ENCODE peak calls at places on chromosome 22, in nine cellular contexts. One of them, this sample, is unnamed.

GRCh38 chr22:19483481-19484244 is 3.9 kb downstream of the CDC45 start:
- DNase-seq in GM12878: no peak
- DNase-seq in neural progenitor cell: no peak
- DNase-seq in MM.1S: no peak
- DNase-seq in H1: no peak
- DNase-seq in fibroblast of lung: no peak
- DNase-seq in H9: no peak
- DNase-seq in keratinocyte: no peak
- DNase-seq in IMR-90: peak; percentile 81
- DNase-seq in this sample: peak; percentile 75

GRCh38 chr22:23685205-23685784 is 5.5 kb upstream of the RGL4 start:
- DNase-seq in IMR-90: peak; percentile 33
- DNase-seq in H9: no peak
- DNase-seq in neural progenitor cell: no peak
- DNase-seq in fibroblast of lung: peak; percentile 31
- DNase-seq in GM12878: no peak
- DNase-seq in H1: no peak
- DNase-seq in MM.1S: no peak
- DNase-seq in keratinocyte: no peak
- DNase-seq in this sample: peak; percentile 32

GRCh38 chr22:30562391-30562790 is 12.1 kb downstream of the GAL3ST1 start:
- DNase-seq in H9: no peak
- DNase-seq in keratinocyte: peak; percentile 38
- DNase-seq in H1: no peak
- DNase-seq in IMR-90: no peak
- DNase-seq in neural progenitor cell: no peak
- DNase-seq in fibroblast of lung: no peak
- DNase-seq in GM12878: no peak
- DNase-seq in MM.1S: no peak
- DNase-seq in this sample: no peak

GRCh38 chr22:23786752-23787599 is at the start of gene SMARCB1:
- DNase-seq in fibroblast of lung: peak; percentile 92
- DNase-seq in neural progenitor cell: peak; percentile 95
- DNase-seq in keratinocyte: peak; percentile 25
- DNase-seq in GM12878: no peak
- DNase-seq in H1: peak; percentile 95
- DNase-seq in H9: peak; percentile 84
- DNase-seq in IMR-90: peak; percentile 91
- DNase-seq in MM.1S: peak; percentile 89
- DNase-seq in this sample: peak; percentile 99

GRCh38 chr22:45502215-45503070 is at the start of gene FBLN1:
- DNase-seq in keratinocyte: no peak
- DNase-seq in neural progenitor cell: peak; percentile 95
- DNase-seq in IMR-90: no peak
- DNase-seq in MM.1S: no peak
- DNase-seq in GM12878: no peak
- DNase-seq in fibroblast of lung: peak; percentile 35
- DNase-seq in H9: peak; percentile 74
- DNase-seq in H1: peak; percentile 86
- DNase-seq in this sample: peak; percentile 69

GRCh38 chr22:45271667-45272188 is 13.0 kb upstream of the UPK3A start:
- DNase-seq in H9: no peak
- DNase-seq in fibroblast of lung: no peak
- DNase-seq in neural progenitor cell: no peak
- DNase-seq in keratinocyte: no peak
- DNase-seq in H1: no peak
- DNase-seq in GM12878: no peak
- DNase-seq in MM.1S: no peak
- DNase-seq in IMR-90: no peak
- DNase-seq in this sample: peak; percentile 37

GRCh38 chr22:37309221-37310074 is 27.1 kb downstream of the CYTH4 start:
- DNase-seq in MM.1S: no peak
- DNase-seq in keratinocyte: no peak
- DNase-seq in IMR-90: no peak
- DNase-seq in H9: no peak
- DNase-seq in neural progenitor cell: no peak
- DNase-seq in fibroblast of lung: no peak
- DNase-seq in H1: no peak
- DNase-seq in GM12878: peak; percentile 55
- DNase-seq in this sample: no peak

GRCh38 chr22:37604875-37605274 is 3.8 kb upstream of the GGA1 start:
- DNase-seq in IMR-90: no peak
- DNase-seq in MM.1S: no peak
- DNase-seq in keratinocyte: no peak
- DNase-seq in neural progenitor cell: no peak
- DNase-seq in H9: no peak
- DNase-seq in GM12878: no peak
- DNase-seq in fibroblast of lung: no peak
- DNase-seq in H1: no peak
- DNase-seq in this sample: no peak

GRCh38 chr22:26751217-26751616 is 93.8 kb downstream of the MIAT start:
- DNase-seq in MM.1S: no peak
- DNase-seq in neural progenitor cell: peak; percentile 97
- DNase-seq in H1: peak; percentile 83
- DNase-seq in GM12878: no peak
- DNase-seq in keratinocyte: no peak
- DNase-seq in IMR-90: no peak
- DNase-seq in H9: peak; percentile 96
- DNase-seq in fibroblast of lung: peak; percentile 57
- DNase-seq in this sample: no peak

GRCh38 chr22:24695958-24696511 is 78.5 kb downstream of the PIWIL3 start:
- DNase-seq in MM.1S: peak; percentile 12
- DNase-seq in IMR-90: peak; percentile 69
- DNase-seq in GM12878: no peak
- DNase-seq in H9: peak; percentile 66
- DNase-seq in neural progenitor cell: peak; percentile 47
- DNase-seq in keratinocyte: no peak
- DNase-seq in fibroblast of lung: peak; percentile 15
- DNase-seq in H1: peak; percentile 70
- DNase-seq in this sample: no peak

GRCh38 chr22:29727248-29727551 is 7.4 kb downstream of the CABP7 start:
- DNase-seq in GM12878: no peak
- DNase-seq in keratinocyte: no peak
- DNase-seq in neural progenitor cell: peak; percentile 84
- DNase-seq in H1: peak; percentile 79
- DNase-seq in fibroblast of lung: no peak
- DNase-seq in MM.1S: peak; percentile 9
- DNase-seq in H9: peak; percentile 79
- DNase-seq in IMR-90: peak; percentile 32
- DNase-seq in this sample: peak; percentile 52

GRCh38 chr22:44026066-44026629 is 2.0 kb downstream of the PARVB start:
- DNase-seq in H9: no peak
- DNase-seq in MM.1S: no peak
- DNase-seq in neural progenitor cell: no peak
- DNase-seq in H1: no peak
- DNase-seq in GM12878: no peak
- DNase-seq in IMR-90: no peak
- DNase-seq in keratinocyte: no peak
- DNase-seq in fibroblast of lung: no peak
- DNase-seq in this sample: peak; percentile 79

GRCh38 chr22:18110194-18110943 is at the start of gene TUBA8:
- DNase-seq in neural progenitor cell: peak; percentile 72
- DNase-seq in fibroblast of lung: peak; percentile 53
- DNase-seq in IMR-90: peak; percentile 16
- DNase-seq in keratinocyte: no peak
- DNase-seq in GM12878: no peak
- DNase-seq in H1: peak; percentile 61
- DNase-seq in H9: peak; percentile 52
- DNase-seq in MM.1S: no peak
- DNase-seq in this sample: peak; percentile 75

GRCh38 chr22:45225732-45226560 is 14.7 kb downstream of the KIAA0930 start:
- DNase-seq in fibroblast of lung: no peak
- DNase-seq in keratinocyte: no peak
- DNase-seq in MM.1S: no peak
- DNase-seq in GM12878: no peak
- DNase-seq in H9: peak; percentile 29
- DNase-seq in IMR-90: peak; percentile 70
- DNase-seq in neural progenitor cell: no peak
- DNase-seq in H1: no peak
- DNase-seq in this sample: peak; percentile 72

GRCh38 chr22:20165913-20166312 is 15.1 kb upstream of the CCDC188 start:
- DNase-seq in IMR-90: no peak
- DNase-seq in H1: no peak
- DNase-seq in H9: no peak
- DNase-seq in keratinocyte: no peak
- DNase-seq in fibroblast of lung: no peak
- DNase-seq in MM.1S: no peak
- DNase-seq in GM12878: no peak
- DNase-seq in neural progenitor cell: no peak
- DNase-seq in this sample: no peak

GRCh38 chr22:20438066-20438677 is 547 bp upstream of the SCARF2 start:
- DNase-seq in keratinocyte: no peak
- DNase-seq in IMR-90: peak; percentile 45
- DNase-seq in H1: peak; percentile 80
- DNase-seq in MM.1S: no peak
- DNase-seq in GM12878: no peak
- DNase-seq in fibroblast of lung: peak; percentile 64
- DNase-seq in neural progenitor cell: peak; percentile 57
- DNase-seq in H9: peak; percentile 57
- DNase-seq in this sample: peak; percentile 58

DNA sequence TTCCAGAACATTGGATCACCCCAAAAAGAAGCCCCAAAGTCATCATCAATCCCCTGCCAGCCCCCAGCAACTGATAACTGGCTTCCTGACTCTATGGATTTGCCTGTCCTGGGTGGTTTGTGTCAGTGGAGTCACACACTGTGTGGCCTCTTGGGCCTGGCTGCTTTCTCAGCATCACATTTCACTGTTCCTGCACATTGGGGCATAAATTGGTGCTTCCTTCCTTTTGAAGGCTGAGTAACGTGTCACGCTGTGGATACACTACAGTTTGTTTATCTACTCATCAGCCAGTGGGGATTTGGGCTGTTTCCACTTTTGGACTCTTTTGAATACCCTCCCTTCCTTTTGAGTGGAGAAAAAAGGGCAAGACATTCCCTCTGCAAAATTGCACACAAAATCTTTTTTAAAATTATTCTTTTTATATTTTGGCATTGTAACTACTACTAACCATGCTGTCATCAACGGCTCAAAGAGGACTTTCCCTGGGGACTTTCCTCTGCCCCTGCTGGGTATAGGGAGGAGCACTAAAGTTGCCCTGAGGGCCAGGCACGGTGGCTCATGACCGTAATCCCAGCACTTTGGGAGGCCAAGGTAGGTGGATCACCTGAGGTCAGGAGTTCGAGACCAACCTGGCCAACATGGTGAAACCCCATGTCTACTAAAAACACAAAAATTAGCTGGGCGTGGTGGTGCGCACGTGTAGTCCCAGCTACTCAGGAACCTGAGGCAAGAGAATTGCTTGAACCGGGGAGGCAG is 7.8 kb upstream of the CELSR1 start:
- DNase-seq in H9: no peak
- DNase-seq in MM.1S: no peak
- DNase-seq in keratinocyte: no peak
- DNase-seq in IMR-90: peak; percentile 18
- DNase-seq in GM12878: peak; percentile 25
- DNase-seq in neural progenitor cell: no peak
- DNase-seq in fibroblast of lung: no peak
- DNase-seq in H1: no peak
- DNase-seq in this sample: peak; percentile 48
- H3K4me2 ChIP-seq in H9: no peak overlapping the region
- H3K4me2 ChIP-seq in MM.1S: no peak overlapping the region
- H3K4me2 ChIP-seq in keratinocyte: no peak overlapping the region
- H3K4me2 ChIP-seq in IMR-90: no peak overlapping the region
- H3K4me2 ChIP-seq in GM12878: no peak overlapping the region
- H3K4me2 ChIP-seq in neural progenitor cell: no peak overlapping the region
- H3K4me2 ChIP-seq in fibroblast of lung: no peak overlapping the region
- H3K4me2 ChIP-seq in H1: no peak overlapping the region
- H3K4me2 ChIP-seq in this sample: no peak overlapping the region

DNA sequence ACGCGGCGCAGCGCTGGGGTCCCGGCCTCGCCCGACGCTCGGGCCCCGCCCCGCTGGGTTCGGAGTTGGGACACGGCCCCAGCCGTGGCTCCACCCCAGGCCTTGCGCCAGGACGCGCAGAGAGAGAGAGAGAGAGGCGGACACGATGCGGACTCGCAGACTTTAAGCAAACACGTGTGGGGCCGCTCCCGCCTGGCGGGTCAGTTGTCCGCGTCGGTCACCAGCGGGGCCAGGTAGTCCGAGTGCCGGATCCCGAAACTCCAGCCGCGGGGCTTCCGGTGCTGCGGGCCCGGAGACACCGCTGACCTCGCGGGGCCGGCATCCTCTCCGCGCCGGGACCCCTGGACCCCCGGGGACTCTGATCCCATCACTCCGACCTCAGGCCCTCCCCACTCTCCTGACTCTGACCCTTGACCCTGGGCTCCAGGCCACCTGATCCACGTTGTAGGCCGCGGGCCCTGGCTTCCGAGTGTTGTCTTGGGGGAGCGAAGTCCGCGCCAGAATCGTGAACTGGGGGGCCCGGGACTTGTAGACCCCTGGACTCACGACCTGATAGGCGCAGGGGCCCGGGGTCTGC is 556 bp upstream of the TYMP start:
- DNase-seq in H1: peak; percentile 75
- DNase-seq in fibroblast of lung: peak; percentile 71
- DNase-seq in IMR-90: peak; percentile 44
- DNase-seq in GM12878: no peak
- DNase-seq in neural progenitor cell: peak; percentile 52
- DNase-seq in H9: peak; percentile 41
- DNase-seq in keratinocyte: no peak
- DNase-seq in MM.1S: peak; percentile 43
- DNase-seq in this sample: peak; percentile 90
- H3K9ac ChIP-seq in H1: no peak overlapping the region
- H3K9ac ChIP-seq in fibroblast of lung: peak overlapping the region; percentile 62
- H3K9ac ChIP-seq in IMR-90: no peak overlapping the region
- H3K9ac ChIP-seq in GM12878: peak overlapping the region; percentile 100
- H3K9ac ChIP-seq in neural progenitor cell: no peak overlapping the region
- H3K9ac ChIP-seq in H9: no peak overlapping the region
- H3K9ac ChIP-seq in keratinocyte: peak overlapping the region; percentile 90
- H3K9ac ChIP-seq in MM.1S: peak overlapping the region; percentile 71
- H3K9ac ChIP-seq in this sample: peak overlapping the region; percentile 95

GRCh38 chr22:40732996-40733292 is 53.7 kb downstream of the MCHR1 start:
- DNase-seq in keratinocyte: no peak
- DNase-seq in GM12878: no peak
- DNase-seq in H9: no peak
- DNase-seq in MM.1S: no peak
- DNase-seq in H1: no peak
- DNase-seq in IMR-90: no peak
- DNase-seq in fibroblast of lung: no peak
- DNase-seq in neural progenitor cell: no peak
- DNase-seq in this sample: no peak
- H3K4me2 ChIP-seq in keratinocyte: peak overlapping the region; percentile 17
- H3K4me2 ChIP-seq in GM12878: no peak overlapping the region
- H3K4me2 ChIP-seq in H9: no peak overlapping the region
- H3K4me2 ChIP-seq in MM.1S: no peak overlapping the region
- H3K4me2 ChIP-seq in H1: no peak overlapping the region
- H3K4me2 ChIP-seq in IMR-90: no peak overlapping the region
- H3K4me2 ChIP-seq in fibroblast of lung: no peak overlapping the region
- H3K4me2 ChIP-seq in neural progenitor cell: no peak overlapping the region
- H3K4me2 ChIP-seq in this sample: no peak overlapping the region

DNA sequence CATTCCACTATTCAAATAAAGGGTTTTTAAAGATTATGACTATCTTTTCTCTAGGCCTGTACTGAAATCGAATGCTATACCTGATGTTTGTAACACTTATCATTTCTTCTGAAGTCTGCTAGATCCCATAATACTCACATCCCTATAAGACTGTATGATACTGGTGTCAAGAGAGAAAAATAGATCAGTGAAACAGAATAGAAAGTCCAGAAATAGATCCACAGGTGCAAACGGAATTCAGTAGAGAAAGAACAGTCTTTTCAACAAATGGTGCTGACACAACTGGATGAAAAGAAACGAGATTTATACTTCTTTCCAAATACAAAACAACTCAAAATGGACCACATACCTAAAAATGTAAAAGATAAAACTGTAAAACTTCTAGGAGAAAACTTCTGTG is 143.2 kb downstream of the APOL5 start:
- DNase-seq in IMR-90: no peak
- DNase-seq in GM12878: no peak
- DNase-seq in fibroblast of lung: no peak
- DNase-seq in H1: no peak
- DNase-seq in MM.1S: peak; percentile 81
- DNase-seq in H9: no peak
- DNase-seq in keratinocyte: no peak
- DNase-seq in neural progenitor cell: no peak
- DNase-seq in this sample: no peak
- H3K9ac ChIP-seq in IMR-90: no peak overlapping the region
- H3K9ac ChIP-seq in GM12878: no peak overlapping the region
- H3K9ac ChIP-seq in fibroblast of lung: no peak overlapping the region
- H3K9ac ChIP-seq in H1: no peak overlapping the region
- H3K9ac ChIP-seq in MM.1S: peak overlapping the region; percentile 71
- H3K9ac ChIP-seq in H9: no peak overlapping the region
- H3K9ac ChIP-seq in keratinocyte: no peak overlapping the region
- H3K9ac ChIP-seq in neural progenitor cell: no peak overlapping the region
- H3K9ac ChIP-seq in this sample: no peak overlapping the region

This sample was measured in GM23248.